ENCODE peak calls at places on chromosomes 5 and 9, in five cellular contexts. H is mesothelial cell of epicardium, A is fibroblast of lung, E is NCI-H446, L is ACHN. I is an unnamed sample.

GRCh38 chr5:1726469-1726865 is 73.2 kb downstream of the MRPL36 start:
- DNase-seq in H (peak; percentile 24), L (no peak), E (no peak), A (no peak), I (no peak)

GRCh38 chr5:75536694-75537360 is 25.1 kb downstream of the POLK start:
- DNase-seq in A (no peak), L (no peak), E (no peak), H (no peak), I (no peak)

GRCh38 chr9:14043491-14043890 is 270.4 kb downstream of the NFIB start:
- DNase-seq in H (no peak), E (no peak), L (no peak), A (peak; percentile 48), I (no peak)

GRCh38 chr9:93291536-93292287 is 107.8 kb downstream of the WNK2 start:
- DNase-seq in E (no peak), H (no peak), L (no peak), A (no peak), I (no peak)

GRCh38 chr9:61666849-61667371 is 477.1 kb downstream of the SPATA31A7 start:
- DNase-seq in A (no peak), E (no peak), H (no peak), L (no peak), I (no peak)

GRCh38 chr5:154606675-154607321 is 128.8 kb upstream of the HAND1 start:
- DNase-seq in E (no peak), A (no peak), H (no peak), L (no peak), I (no peak)

GRCh38 chr9:109498195-109499060 is at the start of gene PTPN3:
- DNase-seq in L (peak; percentile 41), A (no peak), E (no peak), H (peak; percentile 48), I (peak; percentile 64)

GRCh38 chr5:7395432-7396168 is at the start of gene ADCY2:
- DNase-seq in A (no peak), H (no peak), L (no peak), E (no peak), I (no peak)

GRCh38 chr5:73735032-73735734 is 109.2 kb downstream of the ARHGEF28 start:
- DNase-seq in L (no peak), H (no peak), A (no peak), E (no peak), I (no peak)

GRCh38 chr9:131072107-131072870 is 24.0 kb upstream of the AIF1L start:
- DNase-seq in H (no peak), A (no peak), L (no peak), E (no peak), I (no peak)

GRCh38 chr5:133396187-133396621 is 216.1 kb downstream of the FSTL4 start:
- DNase-seq in A (no peak), E (no peak), L (no peak), H (no peak), I (no peak)

GRCh38 chr5:181203842-181204560 is 995 bp downstream of the TRIM7 start:
- DNase-seq in A (no peak), H (no peak), E (no peak), L (no peak), I (peak; percentile 60)

GRCh38 chr5:154849791-154850201 is 607 bp downstream of the FAXDC2 start:
- DNase-seq in E (no peak), L (no peak), A (peak; percentile 33), H (no peak), I (no peak)

GRCh38 chr9:132572921-132573320 is 9.5 kb upstream of the BARHL1 start:
- DNase-seq in H (no peak), E (no peak), L (no peak), A (no peak), I (peak; percentile 20)

GRCh38 chr5:43038523-43038989 is 1.6 kb downstream of the ANXA2R start:
- DNase-seq in E (no peak), L (no peak), H (no peak), A (peak; percentile 91), I (no peak)

GRCh38 chr5:54836959-54837534 is 148.3 kb downstream of the ESM1 start:
- DNase-seq in A (peak; percentile 65), H (no peak), L (no peak), E (no peak), I (no peak)

GRCh38 chr5:84403773-84404172 is 19.1 kb upstream of the EDIL3 start:
- DNase-seq in H (no peak), E (no peak), A (peak; percentile 62), L (peak; percentile 76), I (no peak)

GRCh38 chr5:103362211-103362610 is 103.6 kb downstream of the MACIR start:
- DNase-seq in L (no peak), E (no peak), H (no peak), A (peak; percentile 69), I (no peak)

GRCh38 chr9:104091028-104091590 is 3.0 kb upstream of the SMC2 start:
- DNase-seq in A (peak; percentile 66), L (no peak), H (no peak), E (no peak), I (no peak)

GRCh38 chr9:136544549-136545064 is 1.2 kb downstream of the NOTCH1 start:
- DNase-seq in A (no peak), L (no peak), H (no peak), E (no peak), I (peak; percentile 43)

GRCh38 chr9:19493174-19493811 is 84.5 kb downstream of the ACER2 start:
- DNase-seq in H (peak; percentile 66), E (peak; percentile 78), A (peak; percentile 87), L (peak; percentile 43), I (peak; percentile 44)

GRCh38 chr9:136538599-136539426 is 7.0 kb downstream of the NOTCH1 start:
- DNase-seq in A (no peak), E (no peak), H (no peak), L (no peak), I (no peak)

GRCh38 chr5:56264417-56265025 is 31.4 kb upstream of the ANKRD55 start:
- DNase-seq in L (peak; percentile 60), E (peak; percentile 4), H (no peak), A (peak; percentile 46), I (peak; percentile 35)

GRCh38 chr5:107253246-107253645 is 417.5 kb downstream of the EFNA5 start:
- DNase-seq in H (no peak), L (no peak), A (no peak), E (no peak), I (no peak)

GRCh38 chr5:170863646-170864045 is 1.8 kb downstream of the RANBP17 start:
- DNase-seq in L (no peak), E (no peak), H (no peak), A (peak; percentile 68), I (no peak)

GRCh38 chr9:129494113-129494789 is 126.7 kb downstream of the C9orf50 start:
- DNase-seq in E (no peak), H (no peak), A (no peak), L (no peak), I (no peak)

GRCh38 chr5:28301676-28302075 is 1263.3 kb upstream of the CDH9 start:
- DNase-seq in L (peak; percentile 83), A (peak; percentile 42), H (no peak), E (peak; percentile 10), I (no peak)

GRCh38 chr9:72909428-72909827 is 43.4 kb downstream of the ALDH1A1 start:
- DNase-seq in L (no peak), E (no peak), A (no peak), H (no peak), I (no peak)

GRCh38 chr9:93108301-93109041 is 12.5 kb downstream of the CARD19 start:
- DNase-seq in A (no peak), H (no peak), L (no peak), E (no peak), I (no peak)

GRCh38 chr9:70556736-70557135 is 142.3 kb upstream of the KLF9 start:
- DNase-seq in H (no peak), E (no peak), L (no peak), A (peak; percentile 39), I (no peak)

GRCh38 chr9:109020982-109021511 is 7.7 kb upstream of the CTNNAL1 start:
- DNase-seq in H (no peak), E (no peak), A (no peak), L (no peak), I (no peak)

GRCh38 chr5:54778783-54779182 is 206.6 kb downstream of the ESM1 start:
- DNase-seq in H (no peak), E (no peak), L (no peak), A (no peak), I (no peak)

GRCh38 chr5:144156767-144157171 is 13.7 kb downstream of the YIPF5 start:
- DNase-seq in A (no peak), E (no peak), L (no peak), H (no peak), I (no peak)

GRCh38 chr5:11234501-11234911 is 473.5 kb upstream of the DAP start:
- DNase-seq in E (no peak), L (no peak), A (no peak), H (no peak), I (no peak)

GRCh38 chr5:136133416-136134383 is 1.1 kb downstream of the SMAD5 start:
- DNase-seq in A (peak; percentile 74), E (peak; percentile 54), L (peak; percentile 36), H (peak; percentile 53), I (peak; percentile 55)

GRCh38 chr5:165805756-165806155 is 2300.3 kb downstream of the MAT2B start:
- DNase-seq in L (no peak), H (no peak), A (no peak), E (no peak), I (no peak)

GRCh38 chr9:92770005-92770995 is 5.7 kb upstream of the BICD2 start:
- DNase-seq in A (no peak), L (no peak), E (no peak), H (no peak), I (no peak)